ENCODE peak calls at places on chromosome 17, in ten cellular contexts. One of them, this sample, is unnamed.

GRCh38 chr17:9330140-9330902 is 245.3 kb downstream of the STX8 start:
- DNase-seq in RWPE2: no peak
- DNase-seq in nephron progenitor cell: no peak
- DNase-seq in progenitor cell of endocrine pancreas: no peak
- DNase-seq in IMR-90: no peak
- DNase-seq in uterus: no peak
- DNase-seq in osteocyte: no peak
- DNase-seq in NB4: no peak
- DNase-seq in astrocyte of the spinal cord: no peak
- DNase-seq in activated CD8-positive, alpha-beta T cell treated with anti-CD3 and anti-CD28 coated beads for 36 hours: no peak
- DNase-seq in this sample: no peak

GRCh38 chr17:82237746-82238561 is 9.1 kb downstream of the SLC16A3 start:
- DNase-seq in IMR-90: no peak
- DNase-seq in progenitor cell of endocrine pancreas: no peak
- DNase-seq in nephron progenitor cell: no peak
- DNase-seq in NB4: peak; percentile 80
- DNase-seq in astrocyte of the spinal cord: no peak
- DNase-seq in activated CD8-positive, alpha-beta T cell treated with anti-CD3 and anti-CD28 coated beads for 36 hours: no peak
- DNase-seq in osteocyte: no peak
- DNase-seq in RWPE2: no peak
- DNase-seq in uterus: peak; percentile 39
- DNase-seq in this sample: no peak

GRCh38 chr17:2101448-2102257 is 46.8 kb downstream of the HIC1 start:
- DNase-seq in nephron progenitor cell: no peak
- DNase-seq in NB4: peak; percentile 69
- DNase-seq in activated CD8-positive, alpha-beta T cell treated with anti-CD3 and anti-CD28 coated beads for 36 hours: peak; percentile 79
- DNase-seq in RWPE2: peak; percentile 93
- DNase-seq in IMR-90: no peak
- DNase-seq in astrocyte of the spinal cord: peak; percentile 79
- DNase-seq in osteocyte: no peak
- DNase-seq in progenitor cell of endocrine pancreas: no peak
- DNase-seq in uterus: peak; percentile 70
- DNase-seq in this sample: no peak

GRCh38 chr17:75047398-75048098 is 523 bp downstream of the KCTD2 start:
- DNase-seq in uterus: peak; percentile 52
- DNase-seq in astrocyte of the spinal cord: no peak
- DNase-seq in RWPE2: no peak
- DNase-seq in NB4: peak; percentile 43
- DNase-seq in nephron progenitor cell: peak; percentile 58
- DNase-seq in progenitor cell of endocrine pancreas: no peak
- DNase-seq in IMR-90: no peak
- DNase-seq in osteocyte: no peak
- DNase-seq in activated CD8-positive, alpha-beta T cell treated with anti-CD3 and anti-CD28 coated beads for 36 hours: peak; percentile 54
- DNase-seq in this sample: no peak

GRCh38 chr17:53006006-53006405 is 816.7 kb upstream of the KIF2B start:
- DNase-seq in activated CD8-positive, alpha-beta T cell treated with anti-CD3 and anti-CD28 coated beads for 36 hours: no peak
- DNase-seq in osteocyte: no peak
- DNase-seq in uterus: no peak
- DNase-seq in astrocyte of the spinal cord: no peak
- DNase-seq in progenitor cell of endocrine pancreas: no peak
- DNase-seq in IMR-90: no peak
- DNase-seq in RWPE2: no peak
- DNase-seq in nephron progenitor cell: no peak
- DNase-seq in NB4: no peak
- DNase-seq in this sample: no peak

GRCh38 chr17:44672479-44673093 is 16.3 kb downstream of the MEIOC start:
- DNase-seq in progenitor cell of endocrine pancreas: no peak
- DNase-seq in astrocyte of the spinal cord: peak; percentile 52
- DNase-seq in nephron progenitor cell: no peak
- DNase-seq in activated CD8-positive, alpha-beta T cell treated with anti-CD3 and anti-CD28 coated beads for 36 hours: no peak
- DNase-seq in NB4: peak; percentile 44
- DNase-seq in IMR-90: peak; percentile 34
- DNase-seq in osteocyte: no peak
- DNase-seq in uterus: no peak
- DNase-seq in RWPE2: no peak
- DNase-seq in this sample: no peak

GRCh38 chr17:80826955-80827645 is 164.5 kb upstream of the CHMP6 start:
- DNase-seq in nephron progenitor cell: no peak
- DNase-seq in NB4: peak; percentile 89
- DNase-seq in IMR-90: peak; percentile 99
- DNase-seq in progenitor cell of endocrine pancreas: no peak
- DNase-seq in activated CD8-positive, alpha-beta T cell treated with anti-CD3 and anti-CD28 coated beads for 36 hours: peak; percentile 43
- DNase-seq in RWPE2: peak; percentile 97
- DNase-seq in osteocyte: peak; percentile 90
- DNase-seq in uterus: peak; percentile 67
- DNase-seq in astrocyte of the spinal cord: peak; percentile 98
- DNase-seq in this sample: no peak

GRCh38 chr17:9783012-9783411 is 8.4 kb downstream of the DHRS7C start:
- DNase-seq in activated CD8-positive, alpha-beta T cell treated with anti-CD3 and anti-CD28 coated beads for 36 hours: no peak
- DNase-seq in IMR-90: no peak
- DNase-seq in NB4: no peak
- DNase-seq in astrocyte of the spinal cord: no peak
- DNase-seq in uterus: no peak
- DNase-seq in nephron progenitor cell: no peak
- DNase-seq in progenitor cell of endocrine pancreas: no peak
- DNase-seq in RWPE2: no peak
- DNase-seq in osteocyte: no peak
- DNase-seq in this sample: no peak

GRCh38 chr17:74212262-74212912 is 984 bp upstream of the TTYH2 start:
- DNase-seq in uterus: no peak
- DNase-seq in osteocyte: no peak
- DNase-seq in astrocyte of the spinal cord: no peak
- DNase-seq in activated CD8-positive, alpha-beta T cell treated with anti-CD3 and anti-CD28 coated beads for 36 hours: peak; percentile 44
- DNase-seq in RWPE2: no peak
- DNase-seq in IMR-90: no peak
- DNase-seq in progenitor cell of endocrine pancreas: no peak
- DNase-seq in nephron progenitor cell: peak; percentile 38
- DNase-seq in NB4: peak; percentile 61
- DNase-seq in this sample: no peak

GRCh38 chr17:6421700-6422604 is 13.0 kb downstream of the AIPL1 start:
- DNase-seq in NB4: peak; percentile 70
- DNase-seq in astrocyte of the spinal cord: peak; percentile 61
- DNase-seq in RWPE2: peak; percentile 80
- DNase-seq in progenitor cell of endocrine pancreas: peak; percentile 75
- DNase-seq in activated CD8-positive, alpha-beta T cell treated with anti-CD3 and anti-CD28 coated beads for 36 hours: peak; percentile 81
- DNase-seq in uterus: peak; percentile 60
- DNase-seq in osteocyte: peak; percentile 92
- DNase-seq in nephron progenitor cell: peak; percentile 92
- DNase-seq in IMR-90: peak; percentile 64
- DNase-seq in this sample: peak; percentile 84

GRCh38 chr17:82384730-82385429 is 13.3 kb downstream of the UTS2R start:
- DNase-seq in NB4: no peak
- DNase-seq in astrocyte of the spinal cord: no peak
- DNase-seq in activated CD8-positive, alpha-beta T cell treated with anti-CD3 and anti-CD28 coated beads for 36 hours: no peak
- DNase-seq in nephron progenitor cell: no peak
- DNase-seq in progenitor cell of endocrine pancreas: no peak
- DNase-seq in RWPE2: peak; percentile 93
- DNase-seq in IMR-90: peak; percentile 41
- DNase-seq in osteocyte: no peak
- DNase-seq in uterus: no peak
- DNase-seq in this sample: no peak

GRCh38 chr17:80424878-80425765 is 10.2 kb downstream of the ENDOV start:
- DNase-seq in progenitor cell of endocrine pancreas: no peak
- DNase-seq in IMR-90: no peak
- DNase-seq in nephron progenitor cell: no peak
- DNase-seq in RWPE2: peak; percentile 61
- DNase-seq in NB4: no peak
- DNase-seq in osteocyte: no peak
- DNase-seq in activated CD8-positive, alpha-beta T cell treated with anti-CD3 and anti-CD28 coated beads for 36 hours: no peak
- DNase-seq in uterus: no peak
- DNase-seq in astrocyte of the spinal cord: no peak
- DNase-seq in this sample: no peak

GRCh38 chr17:1746975-1747543 is 4.4 kb downstream of the SERPINF2 start:
- DNase-seq in IMR-90: no peak
- DNase-seq in uterus: peak; percentile 67
- DNase-seq in NB4: no peak
- DNase-seq in progenitor cell of endocrine pancreas: no peak
- DNase-seq in osteocyte: peak; percentile 81
- DNase-seq in RWPE2: peak; percentile 79
- DNase-seq in activated CD8-positive, alpha-beta T cell treated with anti-CD3 and anti-CD28 coated beads for 36 hours: no peak
- DNase-seq in astrocyte of the spinal cord: no peak
- DNase-seq in nephron progenitor cell: no peak
- DNase-seq in this sample: no peak

GRCh38 chr17:57481901-57482300 is 225.6 kb downstream of the MSI2 start:
- DNase-seq in osteocyte: no peak
- DNase-seq in RWPE2: no peak
- DNase-seq in NB4: no peak
- DNase-seq in nephron progenitor cell: no peak
- DNase-seq in uterus: peak; percentile 63
- DNase-seq in activated CD8-positive, alpha-beta T cell treated with anti-CD3 and anti-CD28 coated beads for 36 hours: no peak
- DNase-seq in progenitor cell of endocrine pancreas: no peak
- DNase-seq in astrocyte of the spinal cord: peak; percentile 98
- DNase-seq in IMR-90: peak; percentile 100
- DNase-seq in this sample: no peak

GRCh38 chr17:37489197-37490001 is at the start of gene DUSP14:
- DNase-seq in IMR-90: peak; percentile 77
- DNase-seq in activated CD8-positive, alpha-beta T cell treated with anti-CD3 and anti-CD28 coated beads for 36 hours: peak; percentile 79
- DNase-seq in progenitor cell of endocrine pancreas: peak; percentile 84
- DNase-seq in RWPE2: peak; percentile 78
- DNase-seq in uterus: peak; percentile 69
- DNase-seq in nephron progenitor cell: peak; percentile 85
- DNase-seq in NB4: peak; percentile 87
- DNase-seq in astrocyte of the spinal cord: peak; percentile 66
- DNase-seq in osteocyte: peak; percentile 94
- DNase-seq in this sample: peak; percentile 90
- TF ChIP-seq CTCF in IMR-90: no peak
- TF ChIP-seq CTCF in activated CD8-positive, alpha-beta T cell treated with anti-CD3 and anti-CD28 coated beads for 36 hours: no peak
- TF ChIP-seq CTCF in progenitor cell of endocrine pancreas: no peak
- TF ChIP-seq CTCF in RWPE2: no peak
- TF ChIP-seq CTCF in uterus: no peak
- TF ChIP-seq CTCF in nephron progenitor cell: no peak
- TF ChIP-seq CTCF in NB4: peak; percentile 3
- TF ChIP-seq CTCF in astrocyte of the spinal cord: no peak
- TF ChIP-seq CTCF in osteocyte: no peak
- TF ChIP-seq CTCF in this sample: no peak

DNA sequence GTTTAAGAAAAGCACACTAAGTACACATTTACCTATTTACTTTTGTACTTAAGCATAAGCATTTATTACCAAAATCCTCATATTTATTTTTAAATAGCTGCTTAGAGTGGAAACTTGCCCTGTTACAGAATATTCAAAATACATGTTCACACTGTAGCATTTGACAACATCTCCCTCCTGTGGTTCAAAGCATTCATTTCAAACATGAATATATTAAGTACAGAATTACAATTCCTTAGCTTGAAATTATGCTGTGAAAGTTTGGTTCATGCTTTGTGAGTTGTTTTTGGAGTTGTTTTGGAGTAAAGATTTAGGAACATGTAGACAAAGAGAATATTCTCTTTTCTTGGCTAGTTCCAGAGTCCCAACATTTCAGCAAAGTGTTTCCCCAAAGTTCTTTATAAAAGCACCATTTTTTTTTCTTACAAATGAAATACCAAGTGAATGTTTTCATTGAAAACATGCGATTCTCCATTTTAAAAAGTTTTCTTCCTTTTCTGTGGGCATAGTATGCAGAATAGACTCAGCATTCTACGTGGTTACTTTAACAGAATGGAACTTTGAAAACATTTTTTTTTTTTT is 33.2 kb downstream of the TUBD1 start:
- DNase-seq in RWPE2: no peak
- DNase-seq in astrocyte of the spinal cord: peak; percentile 80
- DNase-seq in NB4: peak; percentile 64
- DNase-seq in uterus: no peak
- DNase-seq in progenitor cell of endocrine pancreas: no peak
- DNase-seq in activated CD8-positive, alpha-beta T cell treated with anti-CD3 and anti-CD28 coated beads for 36 hours: no peak
- DNase-seq in IMR-90: peak; percentile 78
- DNase-seq in osteocyte: no peak
- DNase-seq in nephron progenitor cell: no peak
- DNase-seq in this sample: no peak
- TF ChIP-seq CTCF in RWPE2: peak; percentile 85
- TF ChIP-seq CTCF in astrocyte of the spinal cord: peak; percentile 53
- TF ChIP-seq CTCF in NB4: peak; percentile 17
- TF ChIP-seq CTCF in uterus: peak; percentile 80
- TF ChIP-seq CTCF in progenitor cell of endocrine pancreas: peak; percentile 54
- TF ChIP-seq CTCF in activated CD8-positive, alpha-beta T cell treated with anti-CD3 and anti-CD28 coated beads for 36 hours: peak; percentile 76
- TF ChIP-seq CTCF in IMR-90: peak; percentile 83
- TF ChIP-seq CTCF in osteocyte: peak; percentile 75
- TF ChIP-seq CTCF in nephron progenitor cell: peak; percentile 20
- TF ChIP-seq CTCF in this sample: peak; percentile 65

GRCh38 chr17:50564916-50565315 is 4.4 kb downstream of the CACNA1G start:
- DNase-seq in nephron progenitor cell: no peak
- DNase-seq in NB4: peak; percentile 28
- DNase-seq in progenitor cell of endocrine pancreas: no peak
- DNase-seq in activated CD8-positive, alpha-beta T cell treated with anti-CD3 and anti-CD28 coated beads for 36 hours: peak; percentile 39
- DNase-seq in RWPE2: no peak
- DNase-seq in osteocyte: no peak
- DNase-seq in IMR-90: peak; percentile 56
- DNase-seq in astrocyte of the spinal cord: no peak
- DNase-seq in uterus: peak; percentile 84
- DNase-seq in this sample: no peak

GRCh38 chr17:50560931-50561750 is 626 bp downstream of the CACNA1G start:
- DNase-seq in uterus: no peak
- DNase-seq in osteocyte: no peak
- DNase-seq in NB4: peak; percentile 29
- DNase-seq in IMR-90: no peak
- DNase-seq in activated CD8-positive, alpha-beta T cell treated with anti-CD3 and anti-CD28 coated beads for 36 hours: peak; percentile 24
- DNase-seq in astrocyte of the spinal cord: no peak
- DNase-seq in RWPE2: no peak
- DNase-seq in progenitor cell of endocrine pancreas: no peak
- DNase-seq in nephron progenitor cell: peak; percentile 55
- DNase-seq in this sample: no peak

GRCh38 chr17:50561796-50562195 is 1.3 kb downstream of the CACNA1G start:
- DNase-seq in uterus: no peak
- DNase-seq in IMR-90: no peak
- DNase-seq in nephron progenitor cell: no peak
- DNase-seq in progenitor cell of endocrine pancreas: no peak
- DNase-seq in RWPE2: no peak
- DNase-seq in osteocyte: no peak
- DNase-seq in astrocyte of the spinal cord: no peak
- DNase-seq in activated CD8-positive, alpha-beta T cell treated with anti-CD3 and anti-CD28 coated beads for 36 hours: no peak
- DNase-seq in NB4: no peak
- DNase-seq in this sample: no peak

GRCh38 chr17:50562266-50563094 is 2.0 kb downstream of the CACNA1G start:
- DNase-seq in astrocyte of the spinal cord: no peak
- DNase-seq in NB4: no peak
- DNase-seq in progenitor cell of endocrine pancreas: no peak
- DNase-seq in activated CD8-positive, alpha-beta T cell treated with anti-CD3 and anti-CD28 coated beads for 36 hours: peak; percentile 51
- DNase-seq in RWPE2: no peak
- DNase-seq in uterus: no peak
- DNase-seq in IMR-90: no peak
- DNase-seq in nephron progenitor cell: no peak
- DNase-seq in osteocyte: no peak
- DNase-seq in this sample: no peak

GRCh38 chr17:50563095-50563511 is 2.6 kb downstream of the CACNA1G start:
- DNase-seq in NB4: no peak
- DNase-seq in uterus: no peak
- DNase-seq in IMR-90: no peak
- DNase-seq in progenitor cell of endocrine pancreas: no peak
- DNase-seq in RWPE2: no peak
- DNase-seq in osteocyte: no peak
- DNase-seq in activated CD8-positive, alpha-beta T cell treated with anti-CD3 and anti-CD28 coated beads for 36 hours: peak; percentile 42
- DNase-seq in nephron progenitor cell: no peak
- DNase-seq in astrocyte of the spinal cord: no peak
- DNase-seq in this sample: no peak
- TF ChIP-seq CTCF in NB4: peak; percentile 4
- TF ChIP-seq CTCF in uterus: no peak
- TF ChIP-seq CTCF in IMR-90: no peak
- TF ChIP-seq CTCF in progenitor cell of endocrine pancreas: no peak
- TF ChIP-seq CTCF in RWPE2: no peak
- TF ChIP-seq CTCF in osteocyte: no peak
- TF ChIP-seq CTCF in activated CD8-positive, alpha-beta T cell treated with anti-CD3 and anti-CD28 coated beads for 36 hours: peak; percentile 17
- TF ChIP-seq CTCF in nephron progenitor cell: no peak
- TF ChIP-seq CTCF in astrocyte of the spinal cord: no peak
- TF ChIP-seq CTCF in this sample: peak; percentile 23

GRCh38 chr17:31533546-31534155 is 142.2 kb downstream of the RAB11FIP4 start:
- DNase-seq in progenitor cell of endocrine pancreas: no peak
- DNase-seq in nephron progenitor cell: peak; percentile 44
- DNase-seq in astrocyte of the spinal cord: peak; percentile 51
- DNase-seq in NB4: peak; percentile 70
- DNase-seq in activated CD8-positive, alpha-beta T cell treated with anti-CD3 and anti-CD28 coated beads for 36 hours: peak; percentile 49
- DNase-seq in IMR-90: peak; percentile 88
- DNase-seq in uterus: no peak
- DNase-seq in osteocyte: no peak
- DNase-seq in RWPE2: peak; percentile 65
- DNase-seq in this sample: no peak
- TF ChIP-seq CTCF in progenitor cell of endocrine pancreas: peak; percentile 16
- TF ChIP-seq CTCF in nephron progenitor cell: no peak
- TF ChIP-seq CTCF in astrocyte of the spinal cord: peak; percentile 44
- TF ChIP-seq CTCF in NB4: peak; percentile 59
- TF ChIP-seq CTCF in activated CD8-positive, alpha-beta T cell treated with anti-CD3 and anti-CD28 coated beads for 36 hours: no peak
- TF ChIP-seq CTCF in IMR-90: peak; percentile 56
- TF ChIP-seq CTCF in uterus: no peak
- TF ChIP-seq CTCF in osteocyte: peak; percentile 47
- TF ChIP-seq CTCF in RWPE2: peak; percentile 50
- TF ChIP-seq CTCF in this sample: peak; percentile 30